ENCODE peak calls at places on chromosomes 16 and 17, in six cellular contexts. P is naive thymus-derived CD4-positive, alpha-beta T cell; K is fibroblast of lung; H is endodermal cell; J is PC-3; S is GM23338. Y is an unnamed sample.

GRCh38 chr17:2718150-2718938 is 6.8 kb upstream of the CLUH start:
- DNase-seq in P (no peak), K (no peak), H (peak), J (no peak), S (no peak), Y (no peak)

GRCh38 chr16:89764711-89765201 is 43.4 kb downstream of the ZNF276 start:
- DNase-seq in P (no peak), K (no peak), H (no peak), J (no peak), S (no peak), Y (no peak)

GRCh38 chr16:72942021-72942420 is 105.9 kb downstream of the ZFHX3 start:
- DNase-seq in P (no peak), K (no peak), H (no peak), J (no peak), S (no peak), Y (no peak)

GRCh38 chr17:80803451-80804428 is 187.9 kb upstream of the CHMP6 start:
- DNase-seq in P (no peak), K (no peak), H (peak), J (no peak), S (no peak), Y (no peak)

GRCh38 chr17:7888184-7888920 is at the start of gene CHD3:
- DNase-seq in P (peak), K (no peak), H (no peak), J (peak), S (peak), Y (no peak)

GRCh38 chr17:77281024-77281903 is 140.5 kb downstream of the SEC14L1 start:
- DNase-seq in P (peak), K (peak), H (peak), J (peak), S (peak), Y (peak)

GRCh38 chr16:89945654-89946053 is 2.9 kb upstream of the DEF8 start:
- DNase-seq in P (no peak), K (no peak), H (peak), J (peak), S (peak), Y (no peak)

GRCh38 chr16:47258874-47259461 is 115.2 kb upstream of the NETO2 start:
- DNase-seq in P (no peak), K (peak), H (peak), J (peak), S (peak), Y (no peak)

GRCh38 chr16:5820472-5820871 is 722.9 kb upstream of the EEF2KMT start:
- DNase-seq in P (no peak), K (peak), H (no peak), J (no peak), S (no peak), Y (no peak)

GRCh38 chr16:20704281-20704680 is 6.8 kb upstream of the ACSM1 start:
- DNase-seq in P (no peak), K (no peak), H (no peak), J (peak), S (no peak), Y (no peak)

GRCh38 chr17:78541488-78542237 is 35.5 kb downstream of the DNAH17 start:
- DNase-seq in P (no peak), K (peak), H (peak), J (peak), S (no peak), Y (no peak)

GRCh38 chr17:40347319-40348135 is 17.0 kb downstream of the GJD3 start:
- DNase-seq in P (no peak), K (no peak), H (peak), J (no peak), S (peak), Y (no peak)

GRCh38 chr16:31131841-31132271 is 3.7 kb downstream of the PRSS8 start:
- DNase-seq in P (no peak), K (no peak), H (no peak), J (no peak), S (no peak), Y (no peak)

GRCh38 chr17:79617740-79618382 is 7.0 kb upstream of the RBFOX3 start:
- DNase-seq in P (no peak), K (no peak), H (peak), J (no peak), S (no peak), Y (no peak)

GRCh38 chr16:69566437-69567030 is 768 bp downstream of the NFAT5 start:
- DNase-seq in P (peak), K (peak), H (peak), J (peak), S (peak), Y (peak)

GRCh38 chr17:69809331-69809730 is 265.7 kb upstream of the KCNJ16 start:
- DNase-seq in P (no peak), K (peak), H (no peak), J (no peak), S (no peak), Y (no peak)

GRCh38 chr17:46976626-46977270 is 2.3 kb downstream of the RPRML start:
- DNase-seq in P (no peak), K (no peak), H (peak), J (peak), S (peak), Y (no peak)

GRCh38 chr17:4206945-4207344 is 56.8 kb downstream of the ANKFY1 start:
- DNase-seq in P (no peak), K (peak), H (no peak), J (no peak), S (no peak), Y (no peak)

GRCh38 chr17:77892031-77892430 is 66.5 kb upstream of the TNRC6C start:
- DNase-seq in P (no peak), K (no peak), H (no peak), J (no peak), S (no peak), Y (no peak)

GRCh38 chr17:80970044-80970761 is 21.4 kb upstream of the CHMP6 start:
- DNase-seq in P (no peak), K (no peak), H (peak), J (peak), S (no peak), Y (no peak)

GRCh38 chr16:4263504-4264436 is 9.1 kb downstream of the TFAP4 start:
- DNase-seq in P (no peak), K (peak), H (peak), J (no peak), S (peak), Y (peak)

GRCh38 chr16:83046664-83047063 is 419.9 kb downstream of the CDH13 start:
- DNase-seq in P (no peak), K (no peak), H (no peak), J (no peak), S (no peak), Y (no peak)

GRCh38 chr16:48081656-48082055 is 74.1 kb downstream of the ABCC12 start:
- DNase-seq in P (no peak), K (peak), H (no peak), J (peak), S (no peak), Y (no peak)

GRCh38 chr16:630815-631405 is at the start of gene WFIKKN1:
- DNase-seq in P (no peak), K (no peak), H (peak), J (no peak), S (peak), Y (peak)

GRCh38 chr17:82048571-82048971 is 3.0 kb downstream of the RFNG start:
- DNase-seq in P (no peak), K (no peak), H (no peak), J (no peak), S (no peak), Y (no peak)

GRCh38 chr17:752620-753219 is 656 bp upstream of the GEMIN4 start:
- DNase-seq in P (no peak), K (peak), H (peak), J (no peak), S (peak), Y (no peak)

GRCh38 chr16:69105501-69106361 is at the start of gene HAS3:
- DNase-seq in P (no peak), K (peak), H (peak), J (peak), S (peak), Y (peak)

GRCh38 chr16:68921654-68922053 is 78.3 kb downstream of the TANGO6 start:
- DNase-seq in P (no peak), K (peak), H (no peak), J (peak), S (no peak), Y (no peak)

GRCh38 chr16:83305092-83305491 is 502.7 kb upstream of the HSBP1 start:
- DNase-seq in P (no peak), K (peak), H (no peak), J (no peak), S (no peak), Y (no peak)

GRCh38 chr16:48409839-48410610 is 24.8 kb upstream of the SIAH1 start:
- DNase-seq in P (no peak), K (peak), H (no peak), J (peak), S (no peak), Y (no peak)

DNA sequence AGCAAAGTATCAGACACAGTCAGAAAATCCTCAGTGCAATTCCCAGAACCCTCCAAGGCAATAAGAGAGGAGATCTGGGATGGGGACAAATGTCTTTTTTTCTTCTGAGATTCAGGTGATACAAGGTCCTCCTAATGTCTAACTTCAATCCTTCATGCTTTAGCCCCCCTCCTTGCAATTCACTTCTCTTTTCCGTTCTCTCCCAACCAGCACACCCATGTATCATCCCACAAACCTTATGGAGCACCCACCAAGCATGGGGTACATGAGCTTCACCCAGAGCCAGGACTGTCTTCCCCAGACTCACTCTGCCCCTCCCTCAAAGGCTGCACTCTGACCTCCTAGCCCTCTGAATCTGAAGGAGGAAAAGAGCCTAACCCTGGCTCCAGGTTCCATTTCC is 10.1 kb downstream of the HDAC5 start:
- DNase-seq in P (no peak), K (no peak), H (peak), J (no peak), S (no peak), Y (no peak)
- H3K27ac ChIP-seq in P (no peak), K (no peak), H (no peak), J (no peak), S (no peak), Y (no peak)

GRCh38 chr17:9032151-9032550 is 10.8 kb downstream of the NTN1 start:
- DNase-seq in P (no peak), K (no peak), H (peak), J (no peak), S (no peak), Y (no peak)
- H3K27ac ChIP-seq in P (no peak), K (no peak), H (no peak), J (no peak), S (no peak), Y (no peak)

GRCh38 chr16:59773330-59773729 is 1039.2 kb upstream of the GOT2 start:
- DNase-seq in P (no peak), K (no peak), H (no peak), J (no peak), S (no peak), Y (no peak)
- H3K27ac ChIP-seq in P (no peak), K (no peak), H (no peak), J (no peak), S (no peak), Y (no peak)

GRCh38 chr17:19274893-19275292 is 37.7 kb downstream of the EPN2 start:
- DNase-seq in P (no peak), K (peak), H (no peak), J (no peak), S (no peak), Y (no peak)
- H3K27ac ChIP-seq in P (no peak), K (no peak), H (no peak), J (no peak), S (no peak), Y (no peak)

DNA sequence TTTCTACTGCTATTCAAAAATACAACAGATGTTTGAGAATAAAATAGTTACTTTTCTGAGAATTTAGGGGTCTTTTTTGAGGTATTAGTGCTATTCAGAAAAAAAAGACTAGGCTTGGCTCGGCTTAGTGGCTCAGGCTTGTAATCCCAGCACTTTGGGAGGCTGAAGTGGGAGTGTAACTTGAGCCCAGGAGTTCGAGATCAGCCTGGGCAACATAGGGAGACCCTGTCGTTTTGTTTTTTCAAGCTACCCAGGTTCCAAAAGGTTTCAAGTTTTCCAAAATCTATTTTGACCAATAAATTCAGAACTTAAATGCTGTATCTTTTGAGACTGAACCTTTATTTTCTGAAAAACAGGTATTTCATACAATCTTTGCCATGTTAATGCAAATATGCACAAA is 3.2 kb upstream of the ARL6IP1 start:
- DNase-seq in P (no peak), K (peak), H (peak), J (no peak), S (peak), Y (no peak)
- H3K27ac ChIP-seq in P (peak), K (no peak), H (no peak), J (peak), S (peak), Y (no peak)

GRCh38 chr16:85042126-85042525 is 14.5 kb downstream of the KIAA0513 start:
- DNase-seq in P (no peak), K (no peak), H (peak), J (no peak), S (no peak), Y (no peak)

GRCh38 chr16:85042606-85043005 is 15.0 kb downstream of the KIAA0513 start:
- DNase-seq in P (no peak), K (no peak), H (peak), J (no peak), S (no peak), Y (no peak)

GRCh38 chr16:85045077-85045476 is 17.5 kb downstream of the KIAA0513 start:
- DNase-seq in P (no peak), K (no peak), H (no peak), J (no peak), S (no peak), Y (no peak)

GRCh38 chr16:85037721-85038120 is 10.1 kb downstream of the KIAA0513 start:
- DNase-seq in P (no peak), K (no peak), H (no peak), J (no peak), S (no peak), Y (no peak)

GRCh38 chr16:85041184-85041928 is 13.8 kb downstream of the KIAA0513 start:
- DNase-seq in P (no peak), K (no peak), H (peak), J (no peak), S (no peak), Y (no peak)
- H3K27ac ChIP-seq in P (no peak), K (no peak), H (no peak), J (no peak), S (no peak), Y (no peak)

GRCh38 chr16:35296962-35297653 is 1837.7 kb downstream of the TP53TG3F start:
- DNase-seq in P (no peak), K (no peak), H (no peak), J (no peak), S (no peak), Y (no peak)
- H3K27ac ChIP-seq in P (no peak), K (no peak), H (no peak), J (no peak), S (no peak), Y (no peak)

GRCh38 chr17:62967111-62967449 is 1.0 kb downstream of the TANC2 start:
- DNase-seq in P (no peak), K (no peak), H (no peak), J (no peak), S (no peak), Y (no peak)

GRCh38 chr17:62964506-62964905 is 1.5 kb upstream of the TANC2 start:
- DNase-seq in P (no peak), K (no peak), H (no peak), J (no peak), S (no peak), Y (no peak)

GRCh38 chr17:62966426-62967110 is 533 bp downstream of the TANC2 start:
- DNase-seq in P (peak), K (peak), H (peak), J (peak), S (peak), Y (peak)

GRCh38 chr17:62965149-62965648 is 836 bp upstream of the TANC2 start:
- DNase-seq in P (peak), K (peak), H (no peak), J (no peak), S (peak), Y (no peak)

DNA sequence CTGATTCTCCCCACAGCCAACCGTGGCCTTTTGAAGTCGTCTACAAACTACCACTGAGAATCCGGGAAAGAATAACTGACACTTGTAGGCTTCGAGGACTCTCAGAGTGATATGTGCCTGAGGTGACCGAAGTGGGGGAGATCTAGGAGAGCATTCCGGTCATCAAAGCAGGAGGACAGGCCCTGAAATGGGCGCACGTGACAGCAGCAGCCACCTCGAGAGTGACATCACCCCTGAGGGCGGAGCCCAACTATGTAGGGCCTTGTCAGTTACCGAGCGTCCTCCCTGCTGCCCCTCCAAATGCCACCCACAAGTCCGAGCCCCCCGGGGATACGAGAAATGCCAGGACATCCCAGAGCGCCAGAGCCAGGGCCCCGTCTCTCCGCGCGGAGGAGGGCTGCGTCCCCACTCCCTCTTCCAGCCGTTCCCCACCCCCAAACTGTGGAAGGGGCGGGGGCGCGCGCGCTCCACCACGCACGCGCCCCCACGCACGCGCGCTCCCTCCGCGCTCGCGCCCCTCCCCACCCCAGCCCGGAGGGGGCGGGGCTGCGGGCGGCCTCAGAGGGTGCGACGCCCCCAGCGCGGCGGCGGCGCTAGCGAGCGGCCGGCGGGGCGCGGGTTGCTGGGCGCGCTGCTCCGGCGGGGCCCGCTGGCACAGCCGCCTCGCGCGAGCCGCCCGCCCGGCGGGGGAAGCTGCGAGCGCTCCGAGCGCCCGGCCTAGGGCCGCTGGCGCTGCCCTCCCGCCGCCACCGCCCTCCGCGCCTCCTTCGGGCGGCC is at the start of gene TANC2:
- DNase-seq in P (peak), K (peak), H (peak), J (peak), S (peak), Y (peak)
- H3K27ac ChIP-seq in P (peak), K (peak), H (no peak), J (no peak), S (no peak), Y (peak)

DNA sequence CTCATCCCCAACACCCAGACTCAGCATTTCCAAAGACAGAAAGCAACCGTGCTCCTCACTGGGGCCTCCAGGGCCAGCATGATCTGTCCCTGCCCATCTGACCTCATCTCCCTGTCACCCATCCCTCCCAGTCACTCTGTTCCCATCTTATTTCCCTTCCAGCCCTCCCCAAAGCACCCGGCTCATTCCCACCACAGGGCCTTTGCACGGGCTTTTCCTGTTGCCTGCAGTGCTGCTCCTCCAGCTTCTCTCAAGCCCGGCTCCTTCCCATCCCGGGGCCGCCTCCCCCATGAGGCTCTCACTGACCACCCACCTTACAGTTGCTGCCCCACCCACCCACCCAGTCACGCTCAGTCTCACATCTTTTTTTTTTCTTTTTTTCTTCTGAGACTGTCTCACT is 54.8 kb downstream of the RMI2 start:
- DNase-seq in P (no peak), K (no peak), H (no peak), J (no peak), S (no peak), Y (no peak)
- H3K27ac ChIP-seq in P (no peak), K (no peak), H (no peak), J (no peak), S (no peak), Y (no peak)

DNA sequence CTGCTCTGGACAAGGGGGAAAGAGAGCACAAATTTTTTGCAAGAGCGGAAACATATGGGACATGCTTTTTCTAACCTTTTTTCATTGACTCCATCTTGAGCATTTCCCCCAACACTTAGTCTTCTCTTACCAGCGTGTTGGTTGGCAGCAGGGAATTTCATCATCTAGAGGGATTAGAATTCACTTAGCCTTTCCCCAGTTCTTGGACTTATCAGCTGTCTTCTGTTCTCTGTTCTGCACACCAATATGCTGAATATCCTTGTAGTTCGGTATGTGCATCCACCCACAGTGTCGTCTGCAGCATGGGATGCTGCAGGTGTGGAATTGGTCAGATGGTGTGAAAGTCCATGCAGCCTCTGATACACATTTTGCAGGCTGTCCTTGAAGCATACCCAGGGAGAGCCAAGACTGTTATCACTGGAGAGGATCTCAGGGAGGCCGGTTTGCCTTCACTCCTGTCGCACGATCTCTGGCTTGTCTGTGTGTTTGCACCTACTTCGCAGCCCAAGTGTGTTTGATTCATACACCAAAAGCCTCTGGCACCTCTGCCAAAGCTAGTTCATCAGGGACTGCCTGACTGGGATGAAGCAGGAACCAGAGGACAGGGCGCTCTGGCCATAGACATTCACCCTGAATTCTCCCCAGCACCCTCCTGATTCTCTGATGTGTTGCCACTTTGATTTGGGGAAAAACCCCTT is 93.3 kb downstream of the SOCS1 start:
- DNase-seq in P (no peak), K (no peak), H (no peak), J (no peak), S (no peak), Y (no peak)
- H3K27ac ChIP-seq in P (no peak), K (no peak), H (no peak), J (no peak), S (no peak), Y (no peak)